ENCODE peak calls at places on chromosomes 6 and 20, in nine cellular contexts. One of them, this sample, is unnamed.

GRCh38 chr6:145600299-145600698 is 135.0 kb downstream of the EPM2A start:
- DNase-seq in tibial artery: no peak
- DNase-seq in NCI-H82: no peak
- DNase-seq in globus pallidus: no peak
- DNase-seq in H4: no peak
- DNase-seq in HS-27A: no peak
- DNase-seq in NCI-H1417: no peak
- DNase-seq in psoas muscle: no peak
- DNase-seq in T follicular helper cell: no peak
- DNase-seq in this sample: no peak

GRCh38 chr6:89252902-89253301 is 35.7 kb upstream of the GABRR1 start:
- DNase-seq in NCI-H82: no peak
- DNase-seq in tibial artery: no peak
- DNase-seq in psoas muscle: no peak
- DNase-seq in NCI-H1417: no peak
- DNase-seq in T follicular helper cell: no peak
- DNase-seq in H4: no peak
- DNase-seq in globus pallidus: no peak
- DNase-seq in HS-27A: no peak
- DNase-seq in this sample: no peak

GRCh38 chr20:595330-596308 is 14.5 kb downstream of the TCF15 start:
- DNase-seq in HS-27A: no peak
- DNase-seq in NCI-H1417: no peak
- DNase-seq in tibial artery: no peak
- DNase-seq in T follicular helper cell: no peak
- DNase-seq in psoas muscle: peak; percentile 87
- DNase-seq in NCI-H82: no peak
- DNase-seq in H4: no peak
- DNase-seq in globus pallidus: no peak
- DNase-seq in this sample: no peak

GRCh38 chr6:135418040-135418439 is 79.5 kb downstream of the AHI1 start:
- DNase-seq in globus pallidus: no peak
- DNase-seq in psoas muscle: no peak
- DNase-seq in HS-27A: no peak
- DNase-seq in NCI-H82: no peak
- DNase-seq in NCI-H1417: no peak
- DNase-seq in tibial artery: no peak
- DNase-seq in T follicular helper cell: no peak
- DNase-seq in H4: no peak
- DNase-seq in this sample: no peak

GRCh38 chr6:84280030-84280429 is 52.6 kb upstream of the CEP162 start:
- DNase-seq in H4: no peak
- DNase-seq in tibial artery: no peak
- DNase-seq in psoas muscle: no peak
- DNase-seq in HS-27A: no peak
- DNase-seq in globus pallidus: no peak
- DNase-seq in T follicular helper cell: no peak
- DNase-seq in NCI-H82: no peak
- DNase-seq in NCI-H1417: no peak
- DNase-seq in this sample: no peak

GRCh38 chr6:123661105-123661891 is 24.5 kb upstream of the TRDN start:
- DNase-seq in NCI-H1417: no peak
- DNase-seq in H4: no peak
- DNase-seq in T follicular helper cell: no peak
- DNase-seq in globus pallidus: no peak
- DNase-seq in NCI-H82: no peak
- DNase-seq in psoas muscle: no peak
- DNase-seq in tibial artery: no peak
- DNase-seq in HS-27A: no peak
- DNase-seq in this sample: no peak

GRCh38 chr20:50916257-50916656 is 15.0 kb downstream of the ADNP start:
- DNase-seq in T follicular helper cell: no peak
- DNase-seq in NCI-H1417: no peak
- DNase-seq in psoas muscle: no peak
- DNase-seq in NCI-H82: peak; percentile 59
- DNase-seq in tibial artery: no peak
- DNase-seq in HS-27A: no peak
- DNase-seq in H4: peak; percentile 29
- DNase-seq in globus pallidus: no peak
- DNase-seq in this sample: peak; percentile 46

GRCh38 chr6:142313284-142313683 is 11.5 kb downstream of the ADGRG6 start:
- DNase-seq in HS-27A: no peak
- DNase-seq in psoas muscle: no peak
- DNase-seq in tibial artery: no peak
- DNase-seq in NCI-H1417: no peak
- DNase-seq in T follicular helper cell: no peak
- DNase-seq in H4: no peak
- DNase-seq in NCI-H82: no peak
- DNase-seq in globus pallidus: no peak
- DNase-seq in this sample: no peak

GRCh38 chr6:79630883-79631799 is at the start of gene SH3BGRL2:
- DNase-seq in psoas muscle: peak; percentile 82
- DNase-seq in NCI-H1417: peak; percentile 92
- DNase-seq in HS-27A: no peak
- DNase-seq in T follicular helper cell: no peak
- DNase-seq in H4: peak; percentile 11
- DNase-seq in NCI-H82: peak; percentile 92
- DNase-seq in globus pallidus: peak; percentile 59
- DNase-seq in tibial artery: peak; percentile 60
- DNase-seq in this sample: no peak

GRCh38 chr6:90109141-90109540 is 187.5 kb downstream of the BACH2 start:
- DNase-seq in globus pallidus: no peak
- DNase-seq in NCI-H82: no peak
- DNase-seq in NCI-H1417: no peak
- DNase-seq in T follicular helper cell: no peak
- DNase-seq in H4: no peak
- DNase-seq in psoas muscle: no peak
- DNase-seq in HS-27A: no peak
- DNase-seq in tibial artery: no peak
- DNase-seq in this sample: no peak

GRCh38 chr6:16257999-16258708 is 19.8 kb downstream of the GMPR start:
- DNase-seq in HS-27A: no peak
- DNase-seq in T follicular helper cell: no peak
- DNase-seq in H4: no peak
- DNase-seq in tibial artery: no peak
- DNase-seq in NCI-H1417: no peak
- DNase-seq in NCI-H82: peak; percentile 30
- DNase-seq in psoas muscle: no peak
- DNase-seq in globus pallidus: peak; percentile 68
- DNase-seq in this sample: no peak

GRCh38 chr6:145670306-145670705 is 65.0 kb downstream of the EPM2A start:
- DNase-seq in T follicular helper cell: no peak
- DNase-seq in psoas muscle: no peak
- DNase-seq in NCI-H82: no peak
- DNase-seq in NCI-H1417: no peak
- DNase-seq in H4: no peak
- DNase-seq in tibial artery: no peak
- DNase-seq in globus pallidus: no peak
- DNase-seq in HS-27A: no peak
- DNase-seq in this sample: no peak

GRCh38 chr20:46975976-46976375 is 81.3 kb downstream of the EYA2 start:
- DNase-seq in T follicular helper cell: no peak
- DNase-seq in HS-27A: no peak
- DNase-seq in NCI-H1417: no peak
- DNase-seq in tibial artery: no peak
- DNase-seq in globus pallidus: no peak
- DNase-seq in NCI-H82: no peak
- DNase-seq in H4: no peak
- DNase-seq in psoas muscle: no peak
- DNase-seq in this sample: no peak

GRCh38 chr20:63507083-63507743 is 8.3 kb upstream of the EEF1A2 start:
- DNase-seq in globus pallidus: no peak
- DNase-seq in HS-27A: no peak
- DNase-seq in T follicular helper cell: no peak
- DNase-seq in psoas muscle: peak; percentile 44
- DNase-seq in NCI-H1417: no peak
- DNase-seq in NCI-H82: no peak
- DNase-seq in tibial artery: no peak
- DNase-seq in H4: no peak
- DNase-seq in this sample: no peak

GRCh38 chr6:33320315-33321181 is 3.0 kb upstream of the ZBTB22 start:
- DNase-seq in NCI-H82: no peak
- DNase-seq in H4: peak; percentile 50
- DNase-seq in NCI-H1417: no peak
- DNase-seq in T follicular helper cell: no peak
- DNase-seq in HS-27A: peak; percentile 77
- DNase-seq in tibial artery: peak; percentile 80
- DNase-seq in globus pallidus: no peak
- DNase-seq in psoas muscle: peak; percentile 81
- DNase-seq in this sample: no peak

GRCh38 chr6:12844284-12845223 is 128.0 kb downstream of the PHACTR1 start:
- DNase-seq in globus pallidus: peak; percentile 5
- DNase-seq in psoas muscle: no peak
- DNase-seq in H4: peak; percentile 29
- DNase-seq in T follicular helper cell: no peak
- DNase-seq in tibial artery: no peak
- DNase-seq in NCI-H1417: peak; percentile 7
- DNase-seq in HS-27A: no peak
- DNase-seq in NCI-H82: peak; percentile 61
- DNase-seq in this sample: no peak

GRCh38 chr20:51528263-51529026 is 14.1 kb downstream of the NFATC2 start:
- DNase-seq in H4: no peak
- DNase-seq in globus pallidus: no peak
- DNase-seq in NCI-H1417: no peak
- DNase-seq in psoas muscle: no peak
- DNase-seq in NCI-H82: no peak
- DNase-seq in T follicular helper cell: no peak
- DNase-seq in HS-27A: no peak
- DNase-seq in tibial artery: no peak
- DNase-seq in this sample: no peak

GRCh38 chr6:156348376-156348775 is 428.8 kb upstream of the ARID1B start:
- DNase-seq in globus pallidus: no peak
- DNase-seq in NCI-H82: no peak
- DNase-seq in tibial artery: peak; percentile 21
- DNase-seq in NCI-H1417: no peak
- DNase-seq in H4: no peak
- DNase-seq in T follicular helper cell: no peak
- DNase-seq in psoas muscle: no peak
- DNase-seq in HS-27A: no peak
- DNase-seq in this sample: no peak

GRCh38 chr6:150930816-150931215 is 65.3 kb downstream of the MTHFD1L start:
- DNase-seq in globus pallidus: no peak
- DNase-seq in NCI-H82: no peak
- DNase-seq in tibial artery: no peak
- DNase-seq in T follicular helper cell: no peak
- DNase-seq in HS-27A: no peak
- DNase-seq in NCI-H1417: no peak
- DNase-seq in psoas muscle: no peak
- DNase-seq in H4: no peak
- DNase-seq in this sample: no peak

GRCh38 chr6:41657131-41658094 is 19.1 kb downstream of the MDFI start:
- DNase-seq in psoas muscle: no peak
- DNase-seq in NCI-H1417: no peak
- DNase-seq in tibial artery: no peak
- DNase-seq in T follicular helper cell: no peak
- DNase-seq in HS-27A: no peak
- DNase-seq in NCI-H82: no peak
- DNase-seq in H4: no peak
- DNase-seq in globus pallidus: no peak
- DNase-seq in this sample: no peak

GRCh38 chr20:2353231-2353630 is 27.5 kb upstream of the TGM6 start:
- DNase-seq in T follicular helper cell: no peak
- DNase-seq in tibial artery: no peak
- DNase-seq in HS-27A: no peak
- DNase-seq in H4: no peak
- DNase-seq in psoas muscle: no peak
- DNase-seq in globus pallidus: no peak
- DNase-seq in NCI-H82: no peak
- DNase-seq in NCI-H1417: no peak
- DNase-seq in this sample: no peak

GRCh38 chr6:5133943-5134342 is 48.8 kb downstream of the PPP1R3G start:
- DNase-seq in H4: no peak
- DNase-seq in psoas muscle: no peak
- DNase-seq in HS-27A: no peak
- DNase-seq in globus pallidus: no peak
- DNase-seq in NCI-H82: no peak
- DNase-seq in tibial artery: no peak
- DNase-seq in T follicular helper cell: no peak
- DNase-seq in NCI-H1417: no peak
- DNase-seq in this sample: no peak

GRCh38 chr6:20572288-20572687 is 38.0 kb downstream of the CDKAL1 start:
- DNase-seq in H4: no peak
- DNase-seq in NCI-H1417: peak; percentile 3
- DNase-seq in HS-27A: no peak
- DNase-seq in globus pallidus: no peak
- DNase-seq in NCI-H82: no peak
- DNase-seq in psoas muscle: no peak
- DNase-seq in tibial artery: no peak
- DNase-seq in T follicular helper cell: no peak
- DNase-seq in this sample: no peak

GRCh38 chr6:53347250-53347920 is 1.4 kb downstream of the ELOVL5 start:
- DNase-seq in H4: no peak
- DNase-seq in tibial artery: no peak
- DNase-seq in T follicular helper cell: no peak
- DNase-seq in HS-27A: no peak
- DNase-seq in globus pallidus: peak; percentile 50
- DNase-seq in NCI-H82: peak; percentile 29
- DNase-seq in psoas muscle: no peak
- DNase-seq in NCI-H1417: no peak
- DNase-seq in this sample: no peak

GRCh38 chr6:112600168-112600567 is 253.0 kb downstream of the RFPL4B start:
- DNase-seq in NCI-H1417: no peak
- DNase-seq in HS-27A: no peak
- DNase-seq in globus pallidus: no peak
- DNase-seq in NCI-H82: no peak
- DNase-seq in psoas muscle: no peak
- DNase-seq in T follicular helper cell: no peak
- DNase-seq in H4: no peak
- DNase-seq in tibial artery: no peak
- DNase-seq in this sample: no peak